ENCODE peak calls at places on chromosomes 5 and 9, in four cellular contexts. K is brain microvascular endothelial cell, C is left ventricle myocardium inferior, G is HCT116. F is an unnamed sample.

GRCh38 chr5:110477923-110478322 is 248.5 kb downstream of the TMEM232 start:
- DNase-seq in C (no peak), G (no peak), K (peak), F (peak)

GRCh38 chr5:90786756-90787155 is 228.2 kb downstream of the ADGRV1 start:
- DNase-seq in G (no peak), K (no peak), C (no peak), F (no peak)

GRCh38 chr5:32365623-32366022 is 52.9 kb upstream of the MTMR12 start:
- DNase-seq in K (no peak), G (no peak), C (no peak), F (no peak)

GRCh38 chr9:76709020-76709419 is 55.2 kb upstream of the PCA3 start:
- DNase-seq in G (no peak), K (no peak), C (no peak), F (no peak)

GRCh38 chr5:38913714-38914113 is 67.9 kb downstream of the OSMR start:
- DNase-seq in G (no peak), C (no peak), K (no peak), F (no peak)

GRCh38 chr5:39197556-39197955 is 21.8 kb downstream of the FYB1 start:
- DNase-seq in K (no peak), G (peak), C (no peak), F (peak)

GRCh38 chr9:80775515-80775914 is 913.8 kb downstream of the TLE1 start:
- DNase-seq in G (no peak), K (no peak), C (no peak), F (peak)

GRCh38 chr5:10524376-10525123 is 39.3 kb upstream of the ANKRD33B start:
- DNase-seq in C (no peak), K (peak), G (no peak), F (no peak)

GRCh38 chr9:70856411-70856810 is 265.0 kb downstream of the TRPM3 start:
- DNase-seq in C (no peak), G (no peak), K (no peak), F (no peak)

GRCh38 chr5:155898284-155898683 is 428.7 kb upstream of the SGCD start:
- DNase-seq in C (no peak), G (no peak), K (no peak), F (no peak)

GRCh38 chr9:127711831-127712274 is 3.6 kb downstream of the PTRH1 start:
- DNase-seq in C (no peak), K (no peak), G (no peak), F (no peak)

GRCh38 chr5:142327111-142327842 is 2.5 kb upstream of the SPRY4 start:
- DNase-seq in C (no peak), G (no peak), K (peak), F (peak)

GRCh38 chr5:132098151-132098594 is 24.6 kb downstream of the CSF2 start:
- DNase-seq in G (no peak), C (no peak), K (peak), F (peak)

GRCh38 chr5:133483406-133484090 is 128.8 kb downstream of the FSTL4 start:
- DNase-seq in C (peak), K (no peak), G (no peak), F (no peak)

GRCh38 chr9:105299190-105299854 is 54.9 kb downstream of the SLC44A1 start:
- DNase-seq in G (no peak), K (peak), C (no peak), F (peak)
- H3K4me3 ChIP-seq in G (no peak), K (no peak), C (no peak), F (no peak)

DNA sequence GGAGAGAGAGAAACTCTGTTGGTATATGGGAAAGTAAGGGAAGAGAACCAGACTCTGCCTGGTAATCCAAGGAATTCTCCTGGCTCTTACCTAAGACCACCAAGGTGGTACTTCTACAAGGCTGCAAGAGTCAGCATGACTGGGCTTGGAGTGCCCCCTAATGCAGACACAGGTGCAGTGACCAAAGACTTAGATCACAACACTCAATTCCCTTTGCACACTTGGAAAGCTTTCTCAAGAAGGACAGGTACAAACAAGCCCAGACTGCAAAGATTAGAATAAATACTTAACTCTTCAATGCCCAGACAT is 25.2 kb downstream of the UGT3A2 start:
- DNase-seq in K (no peak), C (no peak), G (no peak), F (peak)
- TF ChIP-seq CTCF in K (no peak), C (no peak), G (peak), F (no peak)

GRCh38 chr5:127741412-127741811 is 38.2 kb downstream of the CCDC192 start:
- DNase-seq in G (no peak), K (no peak), C (no peak), F (no peak)

GRCh38 chr5:127739807-127740384 is 36.7 kb downstream of the CCDC192 start:
- DNase-seq in G (no peak), C (no peak), K (no peak), F (no peak)
- H3K4me3 ChIP-seq in G (no peak), C (no peak), K (no peak), F (no peak)

DNA sequence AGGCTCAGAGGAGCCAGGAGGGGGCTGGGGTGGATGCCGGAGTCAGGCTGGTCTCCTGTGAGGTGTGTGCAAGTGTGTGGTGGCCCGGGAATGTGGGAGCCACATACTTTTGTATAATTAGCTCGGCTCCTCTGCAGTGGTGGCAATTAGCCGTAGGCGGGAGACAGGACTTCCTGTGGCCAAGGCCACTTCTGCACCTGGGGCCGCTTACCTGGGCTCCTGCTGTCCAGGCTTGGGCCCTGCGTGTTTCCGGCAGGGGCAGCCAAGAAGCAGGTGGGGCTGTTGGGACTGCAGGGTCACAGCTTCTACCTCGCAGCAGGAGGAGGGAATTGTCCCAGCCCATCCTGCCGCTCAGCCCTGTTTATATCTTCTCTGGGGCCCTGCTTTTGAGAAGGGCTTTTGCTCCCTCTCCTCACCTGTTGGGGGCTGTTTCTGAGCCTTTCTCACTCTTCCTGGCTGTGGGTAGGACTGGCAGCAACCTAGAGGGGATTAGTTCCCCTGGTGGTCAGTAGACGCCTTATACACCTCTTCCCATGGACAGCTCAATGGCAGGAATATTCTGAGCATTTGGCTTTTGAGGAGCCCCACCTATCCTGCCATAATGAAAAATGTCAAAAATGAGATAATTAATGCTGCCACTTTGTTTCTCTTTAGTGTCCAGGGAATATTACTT is 145.4 kb upstream of the PITX1 start:
- DNase-seq in K (no peak), G (no peak), C (no peak), F (no peak)
- TF ChIP-seq CTCF in K (peak), G (peak), C (no peak), F (no peak)

DNA sequence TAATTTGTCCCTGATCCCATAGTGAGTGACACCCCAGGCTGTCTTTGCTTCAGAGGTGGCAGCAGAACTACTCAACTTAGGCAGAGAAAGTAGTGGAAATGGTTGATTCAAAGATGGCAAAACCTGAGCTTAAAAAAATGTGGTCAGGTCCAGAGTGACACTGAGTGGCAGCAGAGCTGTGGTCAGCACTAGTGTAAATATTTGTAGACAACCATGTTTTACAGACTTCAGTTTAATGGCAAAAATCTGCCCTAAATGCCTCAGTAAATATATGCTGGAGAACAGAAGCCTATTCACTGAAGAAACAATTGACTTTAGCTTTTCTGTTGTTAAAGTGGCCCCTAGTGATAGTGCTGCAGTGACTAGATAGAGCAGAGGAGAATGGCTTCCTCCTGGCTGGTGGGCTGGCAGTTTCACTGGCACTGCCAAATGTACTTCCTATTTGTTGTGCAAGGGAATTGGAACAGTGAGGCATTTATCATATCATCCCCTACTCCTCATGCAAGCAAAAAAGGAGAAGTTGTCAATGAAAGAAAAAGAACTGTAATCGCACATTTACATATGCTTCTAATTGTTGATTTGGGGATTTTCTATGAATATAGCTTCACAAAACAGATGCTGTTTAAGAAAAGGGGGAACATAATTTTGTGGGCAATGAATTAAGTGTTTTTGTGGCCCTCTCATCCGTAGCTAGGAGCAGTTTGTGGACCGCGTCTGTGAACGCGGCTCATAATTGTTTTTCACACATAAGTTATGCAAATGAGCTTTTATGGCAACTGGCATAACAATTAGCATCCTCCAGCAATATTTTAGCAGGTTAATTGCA is 12.0 kb downstream of the PBX3 start:
- DNase-seq in G (no peak), C (peak), K (no peak), F (no peak)
- H3K4me3 ChIP-seq in G (no peak), C (peak), K (no peak), F (no peak)

DNA sequence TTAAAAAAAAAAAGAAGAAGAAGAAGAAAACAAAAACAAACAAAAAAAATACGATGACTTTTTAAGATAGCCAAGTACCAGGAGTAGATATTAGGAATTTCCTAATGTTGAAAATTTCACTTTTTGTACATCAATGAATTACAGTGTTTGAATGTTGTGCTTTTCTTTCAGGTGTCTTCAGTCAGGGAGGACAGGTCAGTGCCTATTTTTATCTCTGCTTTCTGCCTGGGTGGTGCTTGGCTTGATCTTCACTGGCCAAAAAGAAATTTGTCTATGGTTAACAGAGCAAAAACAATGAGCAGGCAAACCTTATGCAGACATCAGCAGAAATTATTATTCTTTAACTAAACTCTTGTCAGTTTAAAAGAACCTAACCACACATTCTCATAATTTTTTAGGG is 3.0 kb downstream of the SPINK6 start:
- DNase-seq in C (no peak), G (no peak), K (no peak), F (no peak)
- TF ChIP-seq CTCF in C (no peak), G (no peak), K (no peak), F (no peak)

GRCh38 chr9:123795336-123795735 is 134.6 kb downstream of the DENND1A start:
- DNase-seq in G (no peak), K (peak), C (no peak), F (no peak)
- H3K4me3 ChIP-seq in G (no peak), K (no peak), C (no peak), F (no peak)

DNA sequence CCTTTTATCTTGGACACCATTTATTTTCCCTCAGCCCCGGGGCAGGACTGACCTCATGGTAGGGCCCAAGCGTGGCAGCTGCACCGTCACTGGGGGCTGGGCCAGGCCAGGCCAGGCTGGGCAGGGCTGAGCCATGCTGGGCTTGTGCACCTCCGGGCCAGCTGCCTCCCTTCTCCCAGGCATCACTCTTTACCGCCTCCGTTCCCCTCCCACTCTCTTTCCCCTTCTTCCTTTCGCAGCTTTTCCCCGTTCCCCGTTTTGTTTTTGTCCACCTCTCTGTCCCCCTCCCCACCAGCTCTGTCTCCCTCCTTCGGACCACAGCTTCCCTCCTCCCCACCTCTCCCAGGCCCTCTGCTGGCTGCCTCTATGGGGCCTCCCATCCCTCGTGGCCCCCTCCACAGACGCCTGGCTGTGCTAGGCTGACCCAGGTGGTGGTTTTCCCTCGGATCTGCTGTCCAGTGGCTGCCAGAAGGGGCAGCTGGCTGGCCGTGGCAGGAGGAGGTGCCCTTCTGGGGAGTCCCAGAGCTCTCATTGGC is 17.9 kb downstream of the FGF18 start:
- DNase-seq in G (no peak), K (no peak), C (no peak), F (no peak)
- TF ChIP-seq CTCF in G (no peak), K (peak), C (no peak), F (no peak)

GRCh38 chr5:127072861-127073846 is at the start of gene C5orf63:
- DNase-seq in C (peak), K (no peak), G (peak), F (peak)
- H3K4me3 ChIP-seq in C (peak), K (peak), G (peak), F (peak)

F was measured in epithelial cell of esophagus.